ENCODE peak calls at places on chromosomes 16 and 17, in eight cellular contexts. F is tibial artery; B is effector memory CD4-positive, alpha-beta T cell; Y is heart right ventricle; P is CD4-positive, alpha-beta memory T cell; S is IMR-90; D is Karpas-422; O is HCT116. X is an unnamed sample. For H3K9me3, the result is how much of the 10 kb centered on the place peaks cover.

GRCh38 chr16:2715519-2715918 is 4.5 kb downstream of the PRSS27 start:
- DNase-seq in F (peak), B (peak), Y (peak), P (peak), S (peak), D (peak), O (no peak), X (peak)

GRCh38 chr17:50887705-50888245 is 21.6 kb upstream of the TOB1 start:
- DNase-seq in F (no peak), B (no peak), Y (no peak), P (no peak), S (no peak), D (no peak), O (no peak), X (no peak)

GRCh38 chr16:17277981-17278381 is 192.8 kb downstream of the XYLT1 start:
- DNase-seq in F (no peak), B (no peak), Y (peak), P (no peak), S (peak), D (peak), O (peak), X (no peak)

GRCh38 chr16:17696696-17697095 is 225.9 kb upstream of the XYLT1 start:
- DNase-seq in F (no peak), B (no peak), Y (no peak), P (no peak), S (no peak), D (no peak), O (no peak), X (no peak)

GRCh38 chr17:76532072-76532651 is 5.3 kb downstream of the CYGB start:
- DNase-seq in F (no peak), B (no peak), Y (no peak), P (no peak), S (peak), D (no peak), O (no peak), X (no peak)

GRCh38 chr16:53899471-53899870 is 195.5 kb downstream of the FTO start:
- DNase-seq in F (no peak), B (no peak), Y (no peak), P (no peak), S (no peak), D (no peak), O (no peak), X (no peak)

GRCh38 chr17:78935419-78936323 is 10.5 kb upstream of the TIMP2 start:
- DNase-seq in F (peak), B (no peak), Y (no peak), P (no peak), S (peak), D (no peak), O (no peak), X (peak)

GRCh38 chr17:6660765-6661463 is 9.4 kb downstream of the C17orf100 start:
- DNase-seq in F (no peak), B (no peak), Y (no peak), P (no peak), S (no peak), D (peak), O (no peak), X (peak)

GRCh38 chr17:79919164-79919585 is 79.9 kb upstream of the CBX4 start:
- DNase-seq in F (peak), B (no peak), Y (peak), P (no peak), S (no peak), D (no peak), O (no peak), X (peak)

DNA sequence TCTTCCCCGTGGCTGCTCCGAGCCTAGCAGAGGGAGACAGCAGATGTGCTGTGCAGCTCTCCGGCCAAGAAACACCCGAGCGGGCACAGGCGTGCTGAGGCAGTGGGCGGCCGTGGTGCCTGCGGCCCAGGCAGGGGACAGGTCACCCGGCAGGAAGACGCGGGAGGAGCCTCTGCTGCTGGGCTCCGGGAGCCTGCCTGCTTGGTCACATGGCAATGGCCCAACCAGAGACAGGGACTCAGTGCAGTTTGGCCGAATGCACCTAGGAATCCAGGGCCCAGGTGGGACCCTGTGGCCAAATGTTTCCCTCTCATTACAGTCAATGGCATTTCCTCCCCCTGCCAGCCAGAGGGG is 118.1 kb downstream of the C16orf78 start:
- DNase-seq in F (peak), B (no peak), Y (peak), P (no peak), S (no peak), D (no peak), O (peak), X (no peak)
- H3K27ac ChIP-seq in F (no peak), B (no peak), Y (no peak), P (no peak), S (no peak), D (no peak), O (no peak), X (no peak)

GRCh38 chr16:35562919-35563318 is 2103.5 kb downstream of the TP53TG3F start:
- DNase-seq in F (no peak), B (no peak), Y (no peak), P (no peak), S (no peak), D (no peak), O (no peak), X (no peak)

GRCh38 chr16:35559911-35560636 is 2100.7 kb downstream of the TP53TG3F start:
- DNase-seq in F (no peak), B (no peak), Y (no peak), P (no peak), S (no peak), D (no peak), O (no peak), X (no peak)

GRCh38 chr16:35560637-35560984 is 2101.2 kb downstream of the TP53TG3F start:
- DNase-seq in F (no peak), B (no peak), Y (no peak), P (no peak), S (no peak), D (no peak), O (no peak), X (no peak)

GRCh38 chr16:35562471-35562870 is 2103.1 kb downstream of the TP53TG3F start:
- DNase-seq in F (no peak), B (no peak), Y (no peak), P (no peak), S (no peak), D (no peak), O (no peak), X (no peak)

GRCh38 chr16:35561346-35561745 is 2101.9 kb downstream of the TP53TG3F start:
- DNase-seq in F (no peak), B (no peak), Y (no peak), P (no peak), S (no peak), D (no peak), O (no peak), X (no peak)
- H3K9me3 ChIP-seq in F (under half), B (under half), Y (under half), P (under half), S (under half), D (half or more), O (under half), X (under half)

DNA sequence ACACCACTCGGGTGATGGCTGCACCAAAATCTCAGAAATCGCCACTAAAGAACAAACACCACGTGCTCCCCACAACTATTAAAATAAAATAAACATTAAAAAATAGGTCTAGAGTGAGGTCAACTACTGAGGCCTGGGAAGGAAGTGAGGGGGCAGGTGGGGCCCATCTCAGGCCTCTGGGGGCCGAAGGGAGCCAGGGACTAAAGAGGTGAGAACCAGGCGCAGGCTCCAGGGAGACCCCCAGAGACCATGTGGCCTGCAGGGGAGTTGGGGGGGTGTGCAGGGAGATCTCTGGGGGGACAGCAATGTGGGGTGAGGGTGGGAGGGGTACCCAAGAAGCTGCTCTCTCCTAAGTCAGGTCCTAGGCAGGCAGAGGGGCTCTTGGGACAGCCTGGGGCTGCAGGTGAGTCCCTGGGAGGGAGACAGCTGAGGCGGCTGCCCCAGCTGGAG is 111.3 kb upstream of the SMURF2 start:
- DNase-seq in F (peak), B (no peak), Y (no peak), P (no peak), S (no peak), D (no peak), O (no peak), X (no peak)
- H3K4me3 ChIP-seq in F (no peak), B (no peak), Y (no peak), P (no peak), S (no peak), D (peak), O (peak), X (peak)

GRCh38 chr17:42543190-42544079 is 7.4 kb downstream of the NAGLU start:
- DNase-seq in F (no peak), B (no peak), Y (no peak), P (no peak), S (no peak), D (no peak), O (no peak), X (no peak)

GRCh38 chr17:42547698-42548069 is 5.0 kb upstream of the HSD17B1 start:
- DNase-seq in F (no peak), B (no peak), Y (no peak), P (no peak), S (no peak), D (no peak), O (no peak), X (no peak)

GRCh38 chr17:42548070-42548837 is 4.5 kb upstream of the HSD17B1 start:
- DNase-seq in F (no peak), B (peak), Y (no peak), P (peak), S (no peak), D (peak), O (no peak), X (peak)

GRCh38 chr17:42547001-42547461 is 5.7 kb upstream of the HSD17B1 start:
- DNase-seq in F (no peak), B (no peak), Y (no peak), P (no peak), S (no peak), D (no peak), O (no peak), X (no peak)

DNA sequence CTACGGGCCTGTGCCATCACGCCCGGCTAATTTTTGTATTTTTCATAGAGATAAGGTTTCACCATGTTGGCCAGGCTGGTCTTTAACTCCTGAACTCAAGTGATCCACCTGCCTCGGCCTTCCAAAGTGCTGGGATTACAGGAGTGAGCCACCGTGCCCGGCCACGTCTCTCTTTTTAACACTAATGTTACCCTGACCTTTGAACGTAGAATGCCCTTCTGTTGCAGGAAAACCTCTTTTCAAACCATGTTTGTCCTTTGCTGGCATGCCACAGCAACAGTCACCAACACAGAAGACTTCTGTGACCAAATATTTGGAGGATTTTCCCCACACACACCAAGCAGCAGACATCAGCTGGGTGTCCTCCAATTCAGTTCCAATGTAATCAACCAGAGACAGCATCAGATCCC is 7.8 kb upstream of the HSD17B1 start:
- DNase-seq in F (no peak), B (no peak), Y (no peak), P (no peak), S (no peak), D (no peak), O (no peak), X (no peak)
- H3K27ac ChIP-seq in F (no peak), B (no peak), Y (no peak), P (no peak), S (no peak), D (no peak), O (no peak), X (no peak)

GRCh38 chr17:70318061-70318460 is 148.7 kb downstream of the KCNJ2 start:
- DNase-seq in F (no peak), B (no peak), Y (no peak), P (no peak), S (peak), D (no peak), O (no peak), X (no peak)

GRCh38 chr17:70319516-70319915 is 150.2 kb downstream of the KCNJ2 start:
- DNase-seq in F (no peak), B (no peak), Y (no peak), P (no peak), S (no peak), D (no peak), O (no peak), X (no peak)

GRCh38 chr17:70314506-70314905 is 145.2 kb downstream of the KCNJ2 start:
- DNase-seq in F (no peak), B (no peak), Y (no peak), P (no peak), S (no peak), D (peak), O (no peak), X (peak)

GRCh38 chr17:70314096-70314495 is 144.8 kb downstream of the KCNJ2 start:
- DNase-seq in F (no peak), B (no peak), Y (no peak), P (no peak), S (peak), D (no peak), O (no peak), X (no peak)

DNA sequence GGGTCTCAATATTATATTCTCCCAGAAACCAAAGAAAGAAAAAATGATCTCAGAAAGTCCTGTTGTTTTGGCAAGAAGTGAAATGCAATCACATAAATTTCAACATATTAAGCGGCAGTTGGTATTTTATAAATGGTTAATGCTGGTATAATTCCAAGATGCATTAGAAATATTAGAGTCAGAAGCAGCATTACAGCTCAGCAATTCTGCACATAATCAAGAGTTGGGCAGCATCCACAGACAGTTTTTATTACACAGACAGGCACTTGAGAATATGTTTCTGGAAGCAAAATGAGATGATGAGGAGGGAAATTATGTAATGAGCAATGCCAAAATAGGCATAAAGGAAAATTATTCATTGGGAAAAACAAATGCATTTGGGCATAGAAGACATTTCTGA is 148.1 kb downstream of the KCNJ2 start:
- DNase-seq in F (no peak), B (no peak), Y (no peak), P (no peak), S (no peak), D (no peak), O (no peak), X (no peak)
- H3K9me3 ChIP-seq in F (under half), B (under half), Y (under half), P (under half), S (under half), D (under half), O (under half), X (under half)

GRCh38 chr17:9053406-9053805 is 32.1 kb downstream of the NTN1 start:
- DNase-seq in F (no peak), B (no peak), Y (no peak), P (no peak), S (no peak), D (no peak), O (no peak), X (no peak)
- H3K4me3 ChIP-seq in F (no peak), B (no peak), Y (no peak), P (no peak), S (no peak), D (no peak), O (no peak), X (no peak)

GRCh38 chr17:44333371-44333770 is 8.7 kb upstream of the SLC25A39 start:
- DNase-seq in F (no peak), B (no peak), Y (no peak), P (no peak), S (no peak), D (no peak), O (no peak), X (peak)
- H3K27ac ChIP-seq in F (no peak), B (no peak), Y (no peak), P (no peak), S (no peak), D (no peak), O (no peak), X (peak)

GRCh38 chr16:5480796-5481195 is 383.2 kb upstream of the EEF2KMT start:
- DNase-seq in F (no peak), B (no peak), Y (no peak), P (no peak), S (no peak), D (no peak), O (no peak), X (no peak)

DNA sequence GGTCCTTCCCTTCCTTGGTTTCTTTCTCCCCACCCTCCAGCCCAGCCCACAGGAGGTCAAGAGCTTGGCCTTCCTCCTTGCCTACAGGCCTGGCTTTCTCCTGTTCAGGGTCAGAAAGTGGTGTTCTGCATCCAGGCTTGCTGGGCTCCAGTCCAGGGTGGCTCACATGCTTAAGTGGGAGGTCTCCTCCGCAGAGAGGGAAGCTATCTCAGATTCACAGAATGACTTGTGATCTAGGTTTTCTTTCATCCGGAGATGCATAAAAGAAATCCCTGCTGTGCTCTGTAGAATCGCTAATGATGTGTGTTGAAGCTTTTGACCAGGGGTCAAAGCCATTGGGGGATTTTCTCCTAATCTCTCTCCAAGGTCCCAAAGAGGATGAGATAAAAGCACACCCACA is 382.3 kb upstream of the EEF2KMT start:
- DNase-seq in F (no peak), B (no peak), Y (no peak), P (no peak), S (no peak), D (no peak), O (no peak), X (no peak)
- H3K9me3 ChIP-seq in F (under half), B (under half), Y (under half), P (under half), S (under half), D (under half), O (under half), X (under half)

DNA sequence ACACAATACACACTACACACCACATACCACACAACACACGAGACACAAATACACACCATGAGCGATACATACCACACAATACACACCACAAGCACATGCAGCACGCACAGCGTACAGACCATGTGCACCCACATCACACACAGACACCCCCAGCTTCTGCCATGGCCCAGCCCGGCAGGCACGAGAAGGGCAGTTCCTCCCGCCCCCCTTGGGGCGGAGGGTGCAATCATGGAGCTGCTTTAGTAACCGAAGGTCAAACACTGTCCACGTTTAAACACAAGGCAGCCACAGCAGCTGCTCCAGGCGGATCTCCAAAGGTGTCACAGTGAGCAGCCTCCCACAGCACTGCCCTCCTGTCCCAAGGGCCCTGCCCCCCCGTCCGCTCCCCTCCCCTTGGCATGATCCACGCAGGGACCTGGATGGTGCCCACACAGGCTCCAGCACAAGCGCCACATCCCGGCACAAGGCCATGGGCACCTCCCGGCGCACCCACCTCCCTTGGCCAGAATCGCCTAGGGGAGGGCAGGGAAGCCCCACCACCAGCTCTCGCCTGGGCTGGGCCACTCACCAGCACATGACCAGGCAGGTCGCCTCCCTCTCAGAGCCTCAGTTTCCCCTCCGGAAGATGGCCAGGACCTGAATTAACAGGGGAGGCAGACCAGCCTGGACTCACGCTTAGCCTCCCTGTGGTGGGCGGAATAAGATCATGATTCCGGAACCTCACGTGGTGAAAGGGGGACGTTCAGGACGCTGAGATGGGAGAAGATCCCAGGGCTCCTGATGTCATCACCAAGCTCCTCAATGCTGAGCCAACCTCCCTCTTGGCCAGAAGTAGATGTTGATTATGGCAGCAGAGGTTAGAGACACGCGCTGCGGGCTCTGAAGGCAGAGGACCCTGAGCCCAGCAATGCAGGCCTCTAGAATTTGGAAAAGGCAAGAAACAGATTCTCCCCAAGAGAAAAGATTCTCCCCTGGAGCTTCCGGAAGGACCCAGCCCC is 32.6 kb upstream of the ZNF469 start:
- DNase-seq in F (no peak), B (no peak), Y (no peak), P (no peak), S (no peak), D (no peak), O (no peak), X (no peak)
- H3K4me3 ChIP-seq in F (no peak), B (no peak), Y (no peak), P (no peak), S (no peak), D (no peak), O (no peak), X (no peak)

DNA sequence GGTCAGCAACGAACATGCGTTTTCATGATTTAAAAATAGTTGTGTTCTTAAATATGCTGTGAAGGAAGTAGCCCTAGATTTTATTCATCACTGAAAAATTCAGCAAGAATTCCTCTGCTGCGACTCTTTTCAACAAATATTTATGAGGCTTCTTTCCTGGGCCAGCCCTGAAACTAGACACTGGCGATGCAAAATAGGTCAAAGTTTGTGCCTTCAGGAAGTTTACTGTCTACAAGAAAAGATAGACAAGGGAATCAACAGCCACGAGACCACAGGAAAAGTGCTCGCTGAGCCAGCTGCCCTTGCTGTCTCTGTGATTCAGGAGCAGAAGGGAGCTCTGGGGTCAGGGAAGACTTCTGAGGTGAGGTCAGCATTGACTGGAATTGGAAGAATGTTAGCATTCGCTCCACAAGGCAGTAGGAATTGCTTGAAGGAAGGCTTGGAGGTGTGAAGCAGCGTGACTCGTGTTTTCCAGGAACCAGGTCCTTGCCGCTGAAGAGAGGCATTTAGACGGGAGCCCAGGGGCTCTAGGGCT is 1.9 kb upstream of the RPL26 start:
- DNase-seq in F (peak), B (no peak), Y (no peak), P (no peak), S (peak), D (no peak), O (peak), X (no peak)
- H3K27ac ChIP-seq in F (no peak), B (no peak), Y (no peak), P (no peak), S (peak), D (no peak), O (peak), X (no peak)

X was measured in left lung.